ENCODE peak calls at places on chromosome 12, in four cellular contexts. T is choroid plexus epithelial cell, N is left ventricle myocardium inferior, M is IMR-90. S is an unnamed sample.

GRCh38 chr12:2251485-2252179 is 198.8 kb downstream of the CACNA1C start:
- DNase-seq in T (no peak), N (no peak), M (peak), S (peak)

GRCh38 chr12:127263621-127264020 is 1003.3 kb upstream of the TMEM132C start:
- DNase-seq in T (no peak), N (no peak), M (no peak), S (peak)

GRCh38 chr12:3311027-3311402 is 180.0 kb upstream of the PRMT8 start:
- DNase-seq in T (no peak), N (no peak), M (no peak), S (no peak)

GRCh38 chr12:130345292-130345691 is 7.6 kb downstream of the PIWIL1 start:
- DNase-seq in T (no peak), N (no peak), M (no peak), S (no peak)

GRCh38 chr12:77120156-77120555 is 54.8 kb upstream of the E2F7 start:
- DNase-seq in T (peak), N (no peak), M (peak), S (peak)

GRCh38 chr12:112539221-112539620 is 120.5 kb downstream of the PTPN11 start:
- DNase-seq in T (no peak), N (no peak), M (no peak), S (no peak)

GRCh38 chr12:113397497-113398197 is 6.0 kb downstream of the SDS start:
- DNase-seq in T (no peak), N (no peak), M (no peak), S (no peak)

GRCh38 chr12:122023339-122024131 is 1.9 kb downstream of the BCL7A start:
- DNase-seq in T (peak), N (peak), M (peak), S (peak)

GRCh38 chr12:112796067-112796466 is 4.5 kb downstream of the RPH3A start:
- DNase-seq in T (no peak), N (no peak), M (no peak), S (no peak)

GRCh38 chr12:101653503-101653902 is 43.9 kb upstream of the CHPT1 start:
- DNase-seq in T (no peak), N (no peak), M (no peak), S (no peak)

GRCh38 chr12:4140607-4141301 is 132.8 kb upstream of the CCND2 start:
- DNase-seq in T (no peak), N (no peak), M (no peak), S (no peak)

GRCh38 chr12:124812356-124812755 is 51.3 kb downstream of the SCARB1 start:
- DNase-seq in T (no peak), N (no peak), M (no peak), S (no peak)
- H3K4me3 ChIP-seq in T (no peak), N (no peak), M (no peak), S (no peak)

GRCh38 chr12:51364026-51364425 is 17.5 kb upstream of the CELA1 start:
- DNase-seq in T (no peak), N (no peak), M (no peak), S (no peak)
- TF ChIP-seq CTCF in T (no peak), N (no peak), M (no peak), S (no peak)

DNA sequence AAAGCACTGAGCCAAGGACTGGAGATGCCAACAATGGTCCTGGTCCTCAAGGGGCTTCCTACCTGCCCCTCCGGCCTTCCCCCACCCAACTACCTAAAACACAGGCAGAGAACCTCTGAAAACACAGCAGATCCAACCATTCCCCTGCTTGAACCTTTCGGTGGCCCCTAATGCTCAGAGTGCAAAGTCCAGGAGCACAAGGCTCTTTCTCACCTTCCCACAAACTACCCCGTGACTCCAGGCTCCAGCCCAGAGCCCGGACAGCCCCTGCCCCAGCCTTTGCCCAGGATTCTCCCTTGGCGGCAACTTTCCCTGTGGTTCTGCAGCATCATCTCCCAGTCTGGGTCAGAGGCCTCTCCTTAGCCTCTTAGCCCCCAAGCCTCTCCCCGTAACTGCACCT is 1.6 kb upstream of the CD9 start:
- DNase-seq in T (no peak), N (no peak), M (no peak), S (no peak)
- H3K4me3 ChIP-seq in T (no peak), N (no peak), M (no peak), S (no peak)

GRCh38 chr12:54232790-54233189 is 44.0 kb upstream of the SMUG1 start:
- DNase-seq in T (peak), N (no peak), M (peak), S (peak)
- TF ChIP-seq CTCF in T (peak), N (no peak), M (peak), S (no peak)

DNA sequence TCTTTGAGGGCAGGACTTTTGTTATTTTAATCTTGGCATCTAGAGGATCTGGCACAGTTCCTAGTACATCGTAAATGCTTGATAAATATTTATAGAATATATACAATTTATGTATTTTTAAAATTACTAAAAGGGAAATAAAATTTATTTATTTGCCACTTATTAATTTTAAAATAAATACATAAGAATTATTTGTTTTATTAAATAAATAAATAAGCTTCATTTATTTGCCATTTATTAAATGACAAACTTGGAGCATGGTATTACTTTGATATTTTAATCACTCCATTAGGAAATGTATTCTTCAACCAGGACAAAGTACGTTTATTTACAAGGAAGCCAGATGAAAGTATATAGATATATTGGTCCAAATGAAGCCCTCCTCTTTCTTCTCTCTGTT is 118.7 kb upstream of the LRIG3 start:
- DNase-seq in T (no peak), N (no peak), M (no peak), S (no peak)
- H3K4me3 ChIP-seq in T (no peak), N (no peak), M (no peak), S (no peak)

GRCh38 chr12:39365364-39366001 is 77.4 kb downstream of the KIF21A start:
- DNase-seq in T (no peak), N (no peak), M (no peak), S (peak)
- TF ChIP-seq CTCF in T (peak), N (peak), M (no peak), S (no peak)

GRCh38 chr12:110005319-110005973 is 6.2 kb downstream of the ANKRD13A start:
- DNase-seq in T (no peak), N (no peak), M (no peak), S (no peak)
- H3K4me3 ChIP-seq in T (no peak), N (no peak), M (no peak), S (no peak)

DNA sequence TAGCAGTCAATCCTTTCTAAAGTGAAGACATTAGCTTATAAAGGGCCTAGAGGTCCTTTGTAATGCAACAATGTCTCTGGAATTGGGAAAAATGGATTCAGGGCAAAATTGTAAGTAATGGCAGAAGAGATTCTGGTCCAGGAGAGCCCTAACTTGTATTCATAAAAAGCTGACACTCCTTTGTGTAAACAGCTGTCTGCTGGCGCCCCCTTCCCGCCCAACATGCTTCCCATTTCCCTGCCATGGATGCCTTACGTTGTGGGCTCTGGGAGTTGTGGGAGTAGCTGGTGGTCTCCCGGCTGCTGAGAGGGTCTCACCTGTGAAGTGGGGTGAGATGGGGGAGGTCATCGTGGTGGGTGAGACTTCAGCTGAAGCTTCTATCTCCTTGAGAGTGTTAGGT is 2.3 kb downstream of the ACRBP start:
- DNase-seq in T (no peak), N (no peak), M (no peak), S (no peak)
- TF ChIP-seq CTCF in T (peak), N (peak), M (peak), S (no peak)

GRCh38 chr12:114684870-114685273 is 897 bp upstream of the TBX3 start:
- DNase-seq in T (no peak), N (no peak), M (no peak), S (no peak)
- H3K4me3 ChIP-seq in T (peak), N (peak), M (peak), S (peak)

S was measured in foreskin fibroblast.